ENCODE peak calls at places on chromosomes 11 and 22, in ten cellular contexts. One of them, this sample, is unnamed.

GRCh38 chr22:38030311-38031133 is 26.7 kb upstream of the PICK1 start:
- DNase-seq in HFFc6: no peak
- DNase-seq in stimulated activated CD4-positive, alpha-beta T cell treated with anti-CD3 and anti-CD28 coated beads, Interleukin-2, amount 100 ng/mL, for 48 hours: no peak
- DNase-seq in mammary epithelial cell: no peak
- DNase-seq in kidney tubule cell: no peak
- DNase-seq in stimulated activated CD8-positive, alpha-beta memory T cell treated with anti-CD3 and anti-CD28 coated beads, Interleukin-4, amount 100 ng/mL, for 48 hours: no peak
- DNase-seq in Ammon's horn: peak
- DNase-seq in astrocyte of the cerebellum: no peak
- DNase-seq in bronchial epithelial cell: no peak
- DNase-seq in RWPE1: no peak
- DNase-seq in this sample: no peak

GRCh38 chr11:88801484-88802123 is 264.2 kb downstream of the GRM5 start:
- DNase-seq in HFFc6: no peak
- DNase-seq in stimulated activated CD4-positive, alpha-beta T cell treated with anti-CD3 and anti-CD28 coated beads, Interleukin-2, amount 100 ng/mL, for 48 hours: no peak
- DNase-seq in mammary epithelial cell: no peak
- DNase-seq in kidney tubule cell: no peak
- DNase-seq in stimulated activated CD8-positive, alpha-beta memory T cell treated with anti-CD3 and anti-CD28 coated beads, Interleukin-4, amount 100 ng/mL, for 48 hours: no peak
- DNase-seq in Ammon's horn: no peak
- DNase-seq in astrocyte of the cerebellum: no peak
- DNase-seq in bronchial epithelial cell: no peak
- DNase-seq in RWPE1: no peak
- DNase-seq in this sample: no peak

GRCh38 chr22:46573781-46574437 is 36.5 kb upstream of the CELSR1 start:
- DNase-seq in HFFc6: no peak
- DNase-seq in stimulated activated CD4-positive, alpha-beta T cell treated with anti-CD3 and anti-CD28 coated beads, Interleukin-2, amount 100 ng/mL, for 48 hours: no peak
- DNase-seq in mammary epithelial cell: no peak
- DNase-seq in kidney tubule cell: no peak
- DNase-seq in stimulated activated CD8-positive, alpha-beta memory T cell treated with anti-CD3 and anti-CD28 coated beads, Interleukin-4, amount 100 ng/mL, for 48 hours: no peak
- DNase-seq in Ammon's horn: no peak
- DNase-seq in astrocyte of the cerebellum: no peak
- DNase-seq in bronchial epithelial cell: no peak
- DNase-seq in RWPE1: no peak
- DNase-seq in this sample: no peak

GRCh38 chr11:6623391-6624363 is 4.5 kb upstream of the TPP1 start:
- DNase-seq in HFFc6: no peak
- DNase-seq in stimulated activated CD4-positive, alpha-beta T cell treated with anti-CD3 and anti-CD28 coated beads, Interleukin-2, amount 100 ng/mL, for 48 hours: no peak
- DNase-seq in mammary epithelial cell: no peak
- DNase-seq in kidney tubule cell: no peak
- DNase-seq in stimulated activated CD8-positive, alpha-beta memory T cell treated with anti-CD3 and anti-CD28 coated beads, Interleukin-4, amount 100 ng/mL, for 48 hours: no peak
- DNase-seq in Ammon's horn: no peak
- DNase-seq in astrocyte of the cerebellum: no peak
- DNase-seq in bronchial epithelial cell: no peak
- DNase-seq in RWPE1: no peak
- DNase-seq in this sample: no peak

GRCh38 chr11:73201249-73201648 is 16.8 kb upstream of the P2RY2 start:
- DNase-seq in HFFc6: no peak
- DNase-seq in stimulated activated CD4-positive, alpha-beta T cell treated with anti-CD3 and anti-CD28 coated beads, Interleukin-2, amount 100 ng/mL, for 48 hours: no peak
- DNase-seq in mammary epithelial cell: no peak
- DNase-seq in kidney tubule cell: no peak
- DNase-seq in stimulated activated CD8-positive, alpha-beta memory T cell treated with anti-CD3 and anti-CD28 coated beads, Interleukin-4, amount 100 ng/mL, for 48 hours: no peak
- DNase-seq in Ammon's horn: no peak
- DNase-seq in astrocyte of the cerebellum: no peak
- DNase-seq in bronchial epithelial cell: peak
- DNase-seq in RWPE1: no peak
- DNase-seq in this sample: no peak

GRCh38 chr11:124446926-124447325 is 1.4 kb upstream of the OR8B8 start:
- DNase-seq in HFFc6: no peak
- DNase-seq in stimulated activated CD4-positive, alpha-beta T cell treated with anti-CD3 and anti-CD28 coated beads, Interleukin-2, amount 100 ng/mL, for 48 hours: no peak
- DNase-seq in mammary epithelial cell: peak
- DNase-seq in kidney tubule cell: peak
- DNase-seq in stimulated activated CD8-positive, alpha-beta memory T cell treated with anti-CD3 and anti-CD28 coated beads, Interleukin-4, amount 100 ng/mL, for 48 hours: no peak
- DNase-seq in Ammon's horn: no peak
- DNase-seq in astrocyte of the cerebellum: no peak
- DNase-seq in bronchial epithelial cell: peak
- DNase-seq in RWPE1: no peak
- DNase-seq in this sample: no peak

GRCh38 chr11:61968758-61969390 is 1.4 kb upstream of the FTH1 start:
- DNase-seq in HFFc6: no peak
- DNase-seq in stimulated activated CD4-positive, alpha-beta T cell treated with anti-CD3 and anti-CD28 coated beads, Interleukin-2, amount 100 ng/mL, for 48 hours: no peak
- DNase-seq in mammary epithelial cell: no peak
- DNase-seq in kidney tubule cell: no peak
- DNase-seq in stimulated activated CD8-positive, alpha-beta memory T cell treated with anti-CD3 and anti-CD28 coated beads, Interleukin-4, amount 100 ng/mL, for 48 hours: peak
- DNase-seq in Ammon's horn: no peak
- DNase-seq in astrocyte of the cerebellum: no peak
- DNase-seq in bronchial epithelial cell: no peak
- DNase-seq in RWPE1: no peak
- DNase-seq in this sample: no peak

GRCh38 chr11:10641314-10642206 is 52.0 kb downstream of the IRAG1 start:
- DNase-seq in HFFc6: no peak
- DNase-seq in stimulated activated CD4-positive, alpha-beta T cell treated with anti-CD3 and anti-CD28 coated beads, Interleukin-2, amount 100 ng/mL, for 48 hours: no peak
- DNase-seq in mammary epithelial cell: no peak
- DNase-seq in kidney tubule cell: no peak
- DNase-seq in stimulated activated CD8-positive, alpha-beta memory T cell treated with anti-CD3 and anti-CD28 coated beads, Interleukin-4, amount 100 ng/mL, for 48 hours: no peak
- DNase-seq in Ammon's horn: no peak
- DNase-seq in astrocyte of the cerebellum: no peak
- DNase-seq in bronchial epithelial cell: no peak
- DNase-seq in RWPE1: no peak
- DNase-seq in this sample: no peak

GRCh38 chr11:122220321-122220720 is 104.3 kb upstream of the BLID start:
- DNase-seq in HFFc6: no peak
- DNase-seq in stimulated activated CD4-positive, alpha-beta T cell treated with anti-CD3 and anti-CD28 coated beads, Interleukin-2, amount 100 ng/mL, for 48 hours: no peak
- DNase-seq in mammary epithelial cell: no peak
- DNase-seq in kidney tubule cell: no peak
- DNase-seq in stimulated activated CD8-positive, alpha-beta memory T cell treated with anti-CD3 and anti-CD28 coated beads, Interleukin-4, amount 100 ng/mL, for 48 hours: no peak
- DNase-seq in Ammon's horn: no peak
- DNase-seq in astrocyte of the cerebellum: no peak
- DNase-seq in bronchial epithelial cell: no peak
- DNase-seq in RWPE1: no peak
- DNase-seq in this sample: no peak

GRCh38 chr11:94786264-94787126 is 18.3 kb downstream of the AMOTL1 start:
- DNase-seq in HFFc6: no peak
- DNase-seq in stimulated activated CD4-positive, alpha-beta T cell treated with anti-CD3 and anti-CD28 coated beads, Interleukin-2, amount 100 ng/mL, for 48 hours: no peak
- DNase-seq in mammary epithelial cell: no peak
- DNase-seq in kidney tubule cell: peak
- DNase-seq in stimulated activated CD8-positive, alpha-beta memory T cell treated with anti-CD3 and anti-CD28 coated beads, Interleukin-4, amount 100 ng/mL, for 48 hours: no peak
- DNase-seq in Ammon's horn: no peak
- DNase-seq in astrocyte of the cerebellum: no peak
- DNase-seq in bronchial epithelial cell: no peak
- DNase-seq in RWPE1: no peak
- DNase-seq in this sample: peak

GRCh38 chr22:31947296-31947695 is 3.0 kb downstream of the YWHAH start:
- DNase-seq in HFFc6: no peak
- DNase-seq in stimulated activated CD4-positive, alpha-beta T cell treated with anti-CD3 and anti-CD28 coated beads, Interleukin-2, amount 100 ng/mL, for 48 hours: no peak
- DNase-seq in mammary epithelial cell: peak
- DNase-seq in kidney tubule cell: peak
- DNase-seq in stimulated activated CD8-positive, alpha-beta memory T cell treated with anti-CD3 and anti-CD28 coated beads, Interleukin-4, amount 100 ng/mL, for 48 hours: no peak
- DNase-seq in Ammon's horn: peak
- DNase-seq in astrocyte of the cerebellum: no peak
- DNase-seq in bronchial epithelial cell: peak
- DNase-seq in RWPE1: peak
- DNase-seq in this sample: peak

GRCh38 chr11:128476729-128477128 is 110.6 kb downstream of the ETS1 start:
- DNase-seq in HFFc6: no peak
- DNase-seq in stimulated activated CD4-positive, alpha-beta T cell treated with anti-CD3 and anti-CD28 coated beads, Interleukin-2, amount 100 ng/mL, for 48 hours: no peak
- DNase-seq in mammary epithelial cell: no peak
- DNase-seq in kidney tubule cell: no peak
- DNase-seq in stimulated activated CD8-positive, alpha-beta memory T cell treated with anti-CD3 and anti-CD28 coated beads, Interleukin-4, amount 100 ng/mL, for 48 hours: peak
- DNase-seq in Ammon's horn: no peak
- DNase-seq in astrocyte of the cerebellum: no peak
- DNase-seq in bronchial epithelial cell: peak
- DNase-seq in RWPE1: no peak
- DNase-seq in this sample: no peak

GRCh38 chr11:115761817-115762216 is 257.6 kb upstream of the CADM1 start:
- DNase-seq in HFFc6: no peak
- DNase-seq in stimulated activated CD4-positive, alpha-beta T cell treated with anti-CD3 and anti-CD28 coated beads, Interleukin-2, amount 100 ng/mL, for 48 hours: no peak
- DNase-seq in mammary epithelial cell: no peak
- DNase-seq in kidney tubule cell: no peak
- DNase-seq in stimulated activated CD8-positive, alpha-beta memory T cell treated with anti-CD3 and anti-CD28 coated beads, Interleukin-4, amount 100 ng/mL, for 48 hours: no peak
- DNase-seq in Ammon's horn: no peak
- DNase-seq in astrocyte of the cerebellum: no peak
- DNase-seq in bronchial epithelial cell: no peak
- DNase-seq in RWPE1: no peak
- DNase-seq in this sample: no peak

GRCh38 chr22:46051646-46052045 is 74.7 kb upstream of the WNT7B start:
- DNase-seq in HFFc6: no peak
- DNase-seq in stimulated activated CD4-positive, alpha-beta T cell treated with anti-CD3 and anti-CD28 coated beads, Interleukin-2, amount 100 ng/mL, for 48 hours: no peak
- DNase-seq in mammary epithelial cell: no peak
- DNase-seq in kidney tubule cell: no peak
- DNase-seq in stimulated activated CD8-positive, alpha-beta memory T cell treated with anti-CD3 and anti-CD28 coated beads, Interleukin-4, amount 100 ng/mL, for 48 hours: no peak
- DNase-seq in Ammon's horn: no peak
- DNase-seq in astrocyte of the cerebellum: no peak
- DNase-seq in bronchial epithelial cell: no peak
- DNase-seq in RWPE1: no peak
- DNase-seq in this sample: no peak

GRCh38 chr22:38460367-38460952 is 5.5 kb upstream of the KCNJ4 start:
- DNase-seq in HFFc6: no peak
- DNase-seq in stimulated activated CD4-positive, alpha-beta T cell treated with anti-CD3 and anti-CD28 coated beads, Interleukin-2, amount 100 ng/mL, for 48 hours: no peak
- DNase-seq in mammary epithelial cell: no peak
- DNase-seq in kidney tubule cell: no peak
- DNase-seq in stimulated activated CD8-positive, alpha-beta memory T cell treated with anti-CD3 and anti-CD28 coated beads, Interleukin-4, amount 100 ng/mL, for 48 hours: no peak
- DNase-seq in Ammon's horn: no peak
- DNase-seq in astrocyte of the cerebellum: no peak
- DNase-seq in bronchial epithelial cell: no peak
- DNase-seq in RWPE1: no peak
- DNase-seq in this sample: no peak

GRCh38 chr11:28146123-28146751 is 38.0 kb downstream of the METTL15 start:
- DNase-seq in HFFc6: peak
- DNase-seq in stimulated activated CD4-positive, alpha-beta T cell treated with anti-CD3 and anti-CD28 coated beads, Interleukin-2, amount 100 ng/mL, for 48 hours: no peak
- DNase-seq in mammary epithelial cell: peak
- DNase-seq in kidney tubule cell: peak
- DNase-seq in stimulated activated CD8-positive, alpha-beta memory T cell treated with anti-CD3 and anti-CD28 coated beads, Interleukin-4, amount 100 ng/mL, for 48 hours: no peak
- DNase-seq in Ammon's horn: no peak
- DNase-seq in astrocyte of the cerebellum: peak
- DNase-seq in bronchial epithelial cell: peak
- DNase-seq in RWPE1: peak
- DNase-seq in this sample: no peak

GRCh38 chr11:77865805-77866204 is 44.9 kb downstream of the AAMDC start:
- DNase-seq in HFFc6: peak
- DNase-seq in stimulated activated CD4-positive, alpha-beta T cell treated with anti-CD3 and anti-CD28 coated beads, Interleukin-2, amount 100 ng/mL, for 48 hours: no peak
- DNase-seq in mammary epithelial cell: no peak
- DNase-seq in kidney tubule cell: peak
- DNase-seq in stimulated activated CD8-positive, alpha-beta memory T cell treated with anti-CD3 and anti-CD28 coated beads, Interleukin-4, amount 100 ng/mL, for 48 hours: no peak
- DNase-seq in Ammon's horn: no peak
- DNase-seq in astrocyte of the cerebellum: no peak
- DNase-seq in bronchial epithelial cell: no peak
- DNase-seq in RWPE1: no peak
- DNase-seq in this sample: no peak

GRCh38 chr11:69925366-69926196 is 106.4 kb upstream of the FGF3 start:
- DNase-seq in HFFc6: no peak
- DNase-seq in stimulated activated CD4-positive, alpha-beta T cell treated with anti-CD3 and anti-CD28 coated beads, Interleukin-2, amount 100 ng/mL, for 48 hours: no peak
- DNase-seq in mammary epithelial cell: no peak
- DNase-seq in kidney tubule cell: no peak
- DNase-seq in stimulated activated CD8-positive, alpha-beta memory T cell treated with anti-CD3 and anti-CD28 coated beads, Interleukin-4, amount 100 ng/mL, for 48 hours: no peak
- DNase-seq in Ammon's horn: no peak
- DNase-seq in astrocyte of the cerebellum: no peak
- DNase-seq in bronchial epithelial cell: no peak
- DNase-seq in RWPE1: no peak
- DNase-seq in this sample: no peak

GRCh38 chr11:64269380-64270234 is 14.9 kb downstream of the BAD start:
- DNase-seq in HFFc6: peak
- DNase-seq in stimulated activated CD4-positive, alpha-beta T cell treated with anti-CD3 and anti-CD28 coated beads, Interleukin-2, amount 100 ng/mL, for 48 hours: peak
- DNase-seq in mammary epithelial cell: peak
- DNase-seq in kidney tubule cell: peak
- DNase-seq in stimulated activated CD8-positive, alpha-beta memory T cell treated with anti-CD3 and anti-CD28 coated beads, Interleukin-4, amount 100 ng/mL, for 48 hours: peak
- DNase-seq in Ammon's horn: peak
- DNase-seq in astrocyte of the cerebellum: peak
- DNase-seq in bronchial epithelial cell: peak
- DNase-seq in RWPE1: peak
- DNase-seq in this sample: peak

GRCh38 chr11:81470446-81470845 is 1263.2 kb downstream of the FAM181B start:
- DNase-seq in HFFc6: no peak
- DNase-seq in stimulated activated CD4-positive, alpha-beta T cell treated with anti-CD3 and anti-CD28 coated beads, Interleukin-2, amount 100 ng/mL, for 48 hours: no peak
- DNase-seq in mammary epithelial cell: no peak
- DNase-seq in kidney tubule cell: no peak
- DNase-seq in stimulated activated CD8-positive, alpha-beta memory T cell treated with anti-CD3 and anti-CD28 coated beads, Interleukin-4, amount 100 ng/mL, for 48 hours: no peak
- DNase-seq in Ammon's horn: no peak
- DNase-seq in astrocyte of the cerebellum: no peak
- DNase-seq in bronchial epithelial cell: no peak
- DNase-seq in RWPE1: no peak
- DNase-seq in this sample: no peak

GRCh38 chr11:12377106-12377823 is at the start of gene PARVA:
- DNase-seq in HFFc6: peak
- DNase-seq in stimulated activated CD4-positive, alpha-beta T cell treated with anti-CD3 and anti-CD28 coated beads, Interleukin-2, amount 100 ng/mL, for 48 hours: no peak
- DNase-seq in mammary epithelial cell: peak
- DNase-seq in kidney tubule cell: peak
- DNase-seq in stimulated activated CD8-positive, alpha-beta memory T cell treated with anti-CD3 and anti-CD28 coated beads, Interleukin-4, amount 100 ng/mL, for 48 hours: no peak
- DNase-seq in Ammon's horn: peak
- DNase-seq in astrocyte of the cerebellum: peak
- DNase-seq in bronchial epithelial cell: peak
- DNase-seq in RWPE1: peak
- DNase-seq in this sample: peak

GRCh38 chr11:88604255-88604654 is 266.7 kb upstream of the CTSC start:
- DNase-seq in HFFc6: no peak
- DNase-seq in stimulated activated CD4-positive, alpha-beta T cell treated with anti-CD3 and anti-CD28 coated beads, Interleukin-2, amount 100 ng/mL, for 48 hours: no peak
- DNase-seq in mammary epithelial cell: peak
- DNase-seq in kidney tubule cell: peak
- DNase-seq in stimulated activated CD8-positive, alpha-beta memory T cell treated with anti-CD3 and anti-CD28 coated beads, Interleukin-4, amount 100 ng/mL, for 48 hours: no peak
- DNase-seq in Ammon's horn: no peak
- DNase-seq in astrocyte of the cerebellum: peak
- DNase-seq in bronchial epithelial cell: peak
- DNase-seq in RWPE1: no peak
- DNase-seq in this sample: no peak

GRCh38 chr11:93487032-93487483 is 56.1 kb downstream of the SMCO4 start:
- DNase-seq in HFFc6: no peak
- DNase-seq in stimulated activated CD4-positive, alpha-beta T cell treated with anti-CD3 and anti-CD28 coated beads, Interleukin-2, amount 100 ng/mL, for 48 hours: no peak
- DNase-seq in mammary epithelial cell: no peak
- DNase-seq in kidney tubule cell: no peak
- DNase-seq in stimulated activated CD8-positive, alpha-beta memory T cell treated with anti-CD3 and anti-CD28 coated beads, Interleukin-4, amount 100 ng/mL, for 48 hours: no peak
- DNase-seq in Ammon's horn: no peak
- DNase-seq in astrocyte of the cerebellum: no peak
- DNase-seq in bronchial epithelial cell: no peak
- DNase-seq in RWPE1: no peak
- DNase-seq in this sample: peak

GRCh38 chr11:109547356-109548027 is 125.5 kb downstream of the C11orf87 start:
- DNase-seq in HFFc6: peak
- DNase-seq in stimulated activated CD4-positive, alpha-beta T cell treated with anti-CD3 and anti-CD28 coated beads, Interleukin-2, amount 100 ng/mL, for 48 hours: no peak
- DNase-seq in mammary epithelial cell: peak
- DNase-seq in kidney tubule cell: peak
- DNase-seq in stimulated activated CD8-positive, alpha-beta memory T cell treated with anti-CD3 and anti-CD28 coated beads, Interleukin-4, amount 100 ng/mL, for 48 hours: no peak
- DNase-seq in Ammon's horn: no peak
- DNase-seq in astrocyte of the cerebellum: peak
- DNase-seq in bronchial epithelial cell: peak
- DNase-seq in RWPE1: peak
- DNase-seq in this sample: no peak

GRCh38 chr11:72930011-72930410 is 115.8 kb downstream of the ATG16L2 start:
- DNase-seq in HFFc6: no peak
- DNase-seq in stimulated activated CD4-positive, alpha-beta T cell treated with anti-CD3 and anti-CD28 coated beads, Interleukin-2, amount 100 ng/mL, for 48 hours: no peak
- DNase-seq in mammary epithelial cell: no peak
- DNase-seq in kidney tubule cell: no peak
- DNase-seq in stimulated activated CD8-positive, alpha-beta memory T cell treated with anti-CD3 and anti-CD28 coated beads, Interleukin-4, amount 100 ng/mL, for 48 hours: no peak
- DNase-seq in Ammon's horn: no peak
- DNase-seq in astrocyte of the cerebellum: no peak
- DNase-seq in bronchial epithelial cell: peak
- DNase-seq in RWPE1: no peak
- DNase-seq in this sample: peak

GRCh38 chr11:124900464-124900863 is 2.8 kb upstream of the ROBO4 start:
- DNase-seq in HFFc6: peak
- DNase-seq in stimulated activated CD4-positive, alpha-beta T cell treated with anti-CD3 and anti-CD28 coated beads, Interleukin-2, amount 100 ng/mL, for 48 hours: no peak
- DNase-seq in mammary epithelial cell: peak
- DNase-seq in kidney tubule cell: peak
- DNase-seq in stimulated activated CD8-positive, alpha-beta memory T cell treated with anti-CD3 and anti-CD28 coated beads, Interleukin-4, amount 100 ng/mL, for 48 hours: peak
- DNase-seq in Ammon's horn: no peak
- DNase-seq in astrocyte of the cerebellum: peak
- DNase-seq in bronchial epithelial cell: peak
- DNase-seq in RWPE1: peak
- DNase-seq in this sample: no peak

GRCh38 chr22:24159650-24160049 is 21.6 kb upstream of the SUSD2 start:
- DNase-seq in HFFc6: no peak
- DNase-seq in stimulated activated CD4-positive, alpha-beta T cell treated with anti-CD3 and anti-CD28 coated beads, Interleukin-2, amount 100 ng/mL, for 48 hours: no peak
- DNase-seq in mammary epithelial cell: no peak
- DNase-seq in kidney tubule cell: no peak
- DNase-seq in stimulated activated CD8-positive, alpha-beta memory T cell treated with anti-CD3 and anti-CD28 coated beads, Interleukin-4, amount 100 ng/mL, for 48 hours: no peak
- DNase-seq in Ammon's horn: no peak
- DNase-seq in astrocyte of the cerebellum: no peak
- DNase-seq in bronchial epithelial cell: no peak
- DNase-seq in RWPE1: no peak
- DNase-seq in this sample: peak

GRCh38 chr22:33274214-33274828 is 216.1 kb upstream of the SYN3 start:
- DNase-seq in HFFc6: no peak
- DNase-seq in stimulated activated CD4-positive, alpha-beta T cell treated with anti-CD3 and anti-CD28 coated beads, Interleukin-2, amount 100 ng/mL, for 48 hours: peak
- DNase-seq in mammary epithelial cell: peak
- DNase-seq in kidney tubule cell: peak
- DNase-seq in stimulated activated CD8-positive, alpha-beta memory T cell treated with anti-CD3 and anti-CD28 coated beads, Interleukin-4, amount 100 ng/mL, for 48 hours: peak
- DNase-seq in Ammon's horn: no peak
- DNase-seq in astrocyte of the cerebellum: no peak
- DNase-seq in bronchial epithelial cell: no peak
- DNase-seq in RWPE1: peak
- DNase-seq in this sample: no peak